ENCODE peak calls at places on chromosomes 3 and 15, in five cellular contexts. N, S, K, U and F are unnamed samples. For H3K4me1, the result is how much of the 10 kb centered on the place peaks cover.

GRCh38 chr3:120218981-120219380 is 66.0 kb downstream of the GPR156 start:
- DNase-seq in N (no peak), U (no peak), K (no peak), S (no peak), F (no peak)

GRCh38 chr15:67009576-67010569 is 55.5 kb upstream of the SMAD3 start:
- DNase-seq in K (no peak), U (no peak), N (no peak), S (no peak), F (peak)

GRCh38 chr3:123816673-123817207 is 67.4 kb downstream of the MYLK start:
- DNase-seq in N (no peak), U (no peak), S (peak), K (peak), F (no peak)

GRCh38 chr3:30614943-30615342 is 8.5 kb downstream of the TGFBR2 start:
- DNase-seq in U (no peak), S (no peak), K (no peak), N (no peak), F (peak)

GRCh38 chr3:196096382-196096953 is 14.6 kb upstream of the TFRC start:
- DNase-seq in S (no peak), K (no peak), U (no peak), N (peak), F (no peak)

GRCh38 chr15:63896336-63897115 is 62.8 kb upstream of the HERC1 start:
- DNase-seq in K (peak), S (peak), N (peak), U (no peak), F (peak)

GRCh38 chr15:45618813-45619212 is 16.0 kb upstream of the SQOR start:
- DNase-seq in N (no peak), U (no peak), K (no peak), S (no peak), F (no peak)

GRCh38 chr3:54243262-54243931 is 121.0 kb downstream of the CACNA2D3 start:
- DNase-seq in K (peak), U (no peak), N (no peak), S (no peak), F (no peak)

GRCh38 chr3:128316456-128316855 is 150.2 kb downstream of the DNAJB8 start:
- DNase-seq in U (no peak), K (no peak), S (no peak), N (peak), F (no peak)

GRCh38 chr3:13071695-13072094 is 1.5 kb downstream of the IQSEC1 start:
- DNase-seq in U (no peak), N (no peak), K (no peak), S (no peak), F (no peak)

GRCh38 chr3:17033516-17034168 is 148.9 kb downstream of the PLCL2 start:
- DNase-seq in U (no peak), S (peak), N (no peak), K (peak), F (no peak)

GRCh38 chr3:67059443-67059842 is 61.3 kb downstream of the KBTBD8 start:
- DNase-seq in N (no peak), K (no peak), S (no peak), U (no peak), F (no peak)
- H3K9ac ChIP-seq in N (no peak), K (no peak), S (no peak), U (no peak), F (no peak)

DNA sequence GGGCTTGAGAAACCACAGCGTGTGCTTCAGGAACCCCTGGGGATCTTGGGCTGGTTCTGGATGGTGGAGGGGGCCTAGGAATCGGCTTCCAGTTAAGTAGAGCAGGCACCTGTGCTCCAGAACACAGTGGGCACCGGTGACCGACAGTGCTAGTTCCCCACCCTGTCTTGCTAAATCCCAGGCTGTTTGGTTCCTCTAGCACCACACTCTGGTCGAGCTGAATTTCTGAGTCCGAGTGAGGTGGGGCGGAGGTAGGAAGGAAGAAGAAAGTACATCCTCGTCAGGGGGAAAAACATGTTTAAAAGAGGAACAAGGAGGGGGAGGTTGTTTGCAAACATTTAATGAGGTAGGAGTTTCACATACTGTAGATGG is 29.1 kb downstream of the SLC6A6 start:
- DNase-seq in N (no peak), U (no peak), K (no peak), S (no peak), F (no peak)
- H3K4me1 ChIP-seq in N (under half), U (under half), K (under half), S (under half), F (under half)

DNA sequence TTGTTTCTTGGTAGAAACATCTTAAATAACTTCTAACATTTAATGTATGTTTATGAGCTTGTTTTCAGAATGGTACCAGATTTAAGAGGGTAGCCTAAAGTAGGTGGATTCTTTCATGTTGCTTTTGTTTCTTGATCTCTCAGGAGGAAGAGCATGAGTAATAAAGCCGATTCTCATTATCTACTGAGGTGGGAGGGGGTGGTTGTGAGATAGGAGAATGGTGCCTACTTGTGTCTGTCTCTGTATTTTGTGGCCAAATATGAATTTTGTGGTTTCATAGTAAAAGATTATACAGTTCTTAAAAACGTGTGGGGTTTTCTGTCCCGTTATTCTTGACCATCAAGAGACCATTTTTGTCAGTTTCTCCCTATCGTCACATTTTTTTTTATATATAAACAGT is 2.2 kb downstream of the ATP2C1 start:
- DNase-seq in S (no peak), U (no peak), N (no peak), K (no peak), F (no peak)
- H3K9ac ChIP-seq in S (no peak), U (no peak), N (no peak), K (no peak), F (no peak)

GRCh38 chr3:100443690-100444089 is 42.4 kb downstream of the LNP1 start:
- DNase-seq in S (no peak), K (no peak), U (no peak), N (no peak), F (no peak)
- H3K4me1 ChIP-seq in S (under half), K (under half), U (under half), N (under half), F (under half)

GRCh38 chr3:141382571-141382970 is 14.3 kb downstream of the ZBTB38 start:
- DNase-seq in K (no peak), S (no peak), N (no peak), U (no peak), F (no peak)

GRCh38 chr3:141378556-141378955 is 10.3 kb downstream of the ZBTB38 start:
- DNase-seq in N (no peak), K (no peak), S (no peak), U (no peak), F (no peak)

GRCh38 chr3:141380279-141380678 is 12.0 kb downstream of the ZBTB38 start:
- DNase-seq in U (no peak), N (no peak), S (no peak), K (no peak), F (no peak)

GRCh38 chr3:141379250-141379872 is 11.1 kb downstream of the ZBTB38 start:
- DNase-seq in S (no peak), K (no peak), N (no peak), U (no peak), F (no peak)

DNA sequence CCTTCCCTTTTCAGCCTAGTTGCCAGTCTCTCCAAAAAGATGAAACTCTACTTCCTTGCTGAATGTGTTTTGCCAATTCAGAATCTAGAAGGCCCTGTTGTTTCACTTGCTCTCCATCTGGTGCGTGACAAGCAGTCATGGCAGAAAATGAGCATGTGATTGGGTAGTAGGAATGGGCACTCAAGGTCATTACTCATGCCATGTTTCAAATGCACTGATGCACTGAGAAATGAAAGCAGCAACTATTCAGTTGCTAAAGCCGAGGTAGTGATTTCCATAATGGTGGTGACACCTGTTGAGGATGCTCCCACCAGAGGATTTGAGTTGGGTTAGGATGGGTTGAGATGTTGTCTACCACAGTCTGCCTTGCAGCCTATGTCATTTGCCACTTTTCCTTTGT is 12.7 kb downstream of the ZBTB38 start:
- DNase-seq in K (no peak), U (no peak), N (no peak), S (no peak), F (no peak)
- H3K9ac ChIP-seq in K (no peak), U (no peak), N (no peak), S (no peak), F (no peak)